ENCODE peak calls at places on chromosomes 6 and 20, in eight cellular contexts. One of them, this sample, is unnamed.

GRCh38 chr6:142728910-142729481 is 216.0 kb downstream of the HIVEP2 start:
- DNase-seq in CD8-positive, alpha-beta memory T cell: no peak
- DNase-seq in AG10803: peak; percentile 71
- DNase-seq in ACHN: no peak
- DNase-seq in NCI-H82: no peak
- DNase-seq in HT1080: no peak
- DNase-seq in brain pericyte: peak; percentile 12
- DNase-seq in SJSA1: no peak
- DNase-seq in this sample: no peak

GRCh38 chr6:88964509-88964908 is 1.1 kb upstream of the RNGTT start:
- DNase-seq in CD8-positive, alpha-beta memory T cell: no peak
- DNase-seq in AG10803: no peak
- DNase-seq in ACHN: no peak
- DNase-seq in NCI-H82: no peak
- DNase-seq in HT1080: no peak
- DNase-seq in brain pericyte: no peak
- DNase-seq in SJSA1: no peak
- DNase-seq in this sample: no peak

GRCh38 chr20:19850190-19850533 is 92.1 kb downstream of the RIN2 start:
- DNase-seq in CD8-positive, alpha-beta memory T cell: no peak
- DNase-seq in AG10803: peak; percentile 11
- DNase-seq in ACHN: no peak
- DNase-seq in NCI-H82: peak; percentile 45
- DNase-seq in HT1080: no peak
- DNase-seq in brain pericyte: no peak
- DNase-seq in SJSA1: no peak
- DNase-seq in this sample: no peak

GRCh38 chr6:75906871-75907270 is 157.8 kb downstream of the MYO6 start:
- DNase-seq in CD8-positive, alpha-beta memory T cell: no peak
- DNase-seq in AG10803: no peak
- DNase-seq in ACHN: no peak
- DNase-seq in NCI-H82: no peak
- DNase-seq in HT1080: no peak
- DNase-seq in brain pericyte: no peak
- DNase-seq in SJSA1: no peak
- DNase-seq in this sample: no peak

GRCh38 chr20:35515949-35516645 is 13.4 kb downstream of the C20orf173 start:
- DNase-seq in CD8-positive, alpha-beta memory T cell: no peak
- DNase-seq in AG10803: peak; percentile 72
- DNase-seq in ACHN: peak; percentile 80
- DNase-seq in NCI-H82: no peak
- DNase-seq in HT1080: peak; percentile 87
- DNase-seq in brain pericyte: no peak
- DNase-seq in SJSA1: peak; percentile 52
- DNase-seq in this sample: no peak

GRCh38 chr6:135331002-135331401 is 149.9 kb downstream of the MYB start:
- DNase-seq in CD8-positive, alpha-beta memory T cell: no peak
- DNase-seq in AG10803: peak; percentile 38
- DNase-seq in ACHN: no peak
- DNase-seq in NCI-H82: no peak
- DNase-seq in HT1080: no peak
- DNase-seq in brain pericyte: no peak
- DNase-seq in SJSA1: no peak
- DNase-seq in this sample: no peak

GRCh38 chr6:170043881-170044790 is 246.7 kb downstream of the DLL1 start:
- DNase-seq in CD8-positive, alpha-beta memory T cell: no peak
- DNase-seq in AG10803: no peak
- DNase-seq in ACHN: no peak
- DNase-seq in NCI-H82: no peak
- DNase-seq in HT1080: no peak
- DNase-seq in brain pericyte: no peak
- DNase-seq in SJSA1: no peak
- DNase-seq in this sample: no peak

GRCh38 chr6:109454483-109455160 is 950 bp downstream of the MICAL1 start:
- DNase-seq in CD8-positive, alpha-beta memory T cell: peak; percentile 64
- DNase-seq in AG10803: no peak
- DNase-seq in ACHN: no peak
- DNase-seq in NCI-H82: peak; percentile 57
- DNase-seq in HT1080: no peak
- DNase-seq in brain pericyte: no peak
- DNase-seq in SJSA1: no peak
- DNase-seq in this sample: peak; percentile 96

GRCh38 chr6:70651326-70651905 is 16.3 kb upstream of the SMAP1 start:
- DNase-seq in CD8-positive, alpha-beta memory T cell: peak; percentile 16
- DNase-seq in AG10803: no peak
- DNase-seq in ACHN: no peak
- DNase-seq in NCI-H82: no peak
- DNase-seq in HT1080: peak; percentile 17
- DNase-seq in brain pericyte: no peak
- DNase-seq in SJSA1: no peak
- DNase-seq in this sample: no peak

GRCh38 chr6:44074383-44075136 is 52.7 kb downstream of the MRPL14 start:
- DNase-seq in CD8-positive, alpha-beta memory T cell: peak; percentile 48
- DNase-seq in AG10803: peak; percentile 81
- DNase-seq in ACHN: peak; percentile 66
- DNase-seq in NCI-H82: no peak
- DNase-seq in HT1080: peak; percentile 76
- DNase-seq in brain pericyte: no peak
- DNase-seq in SJSA1: peak; percentile 69
- DNase-seq in this sample: peak; percentile 60

GRCh38 chr20:47638851-47639250 is 137.2 kb downstream of the NCOA3 start:
- DNase-seq in CD8-positive, alpha-beta memory T cell: no peak
- DNase-seq in AG10803: no peak
- DNase-seq in ACHN: no peak
- DNase-seq in NCI-H82: no peak
- DNase-seq in HT1080: no peak
- DNase-seq in brain pericyte: no peak
- DNase-seq in SJSA1: no peak
- DNase-seq in this sample: no peak

GRCh38 chr20:15756401-15756800 is 816.8 kb downstream of the KIF16B start:
- DNase-seq in CD8-positive, alpha-beta memory T cell: no peak
- DNase-seq in AG10803: no peak
- DNase-seq in ACHN: no peak
- DNase-seq in NCI-H82: no peak
- DNase-seq in HT1080: no peak
- DNase-seq in brain pericyte: no peak
- DNase-seq in SJSA1: no peak
- DNase-seq in this sample: no peak

GRCh38 chr6:41036188-41036587 is 2.8 kb downstream of the UNC5CL start:
- DNase-seq in CD8-positive, alpha-beta memory T cell: no peak
- DNase-seq in AG10803: no peak
- DNase-seq in ACHN: no peak
- DNase-seq in NCI-H82: no peak
- DNase-seq in HT1080: peak; percentile 27
- DNase-seq in brain pericyte: no peak
- DNase-seq in SJSA1: no peak
- DNase-seq in this sample: no peak

GRCh38 chr20:64084209-64085152 is at the start of gene LKAAEAR1:
- DNase-seq in CD8-positive, alpha-beta memory T cell: no peak
- DNase-seq in AG10803: no peak
- DNase-seq in ACHN: no peak
- DNase-seq in NCI-H82: peak; percentile 50
- DNase-seq in HT1080: no peak
- DNase-seq in brain pericyte: no peak
- DNase-seq in SJSA1: no peak
- DNase-seq in this sample: no peak

GRCh38 chr20:57501461-57502330 is 23.2 kb downstream of the CTCFL start:
- DNase-seq in CD8-positive, alpha-beta memory T cell: no peak
- DNase-seq in AG10803: peak; percentile 46
- DNase-seq in ACHN: no peak
- DNase-seq in NCI-H82: peak; percentile 75
- DNase-seq in HT1080: peak; percentile 36
- DNase-seq in brain pericyte: no peak
- DNase-seq in SJSA1: peak; percentile 72
- DNase-seq in this sample: no peak

GRCh38 chr6:27791182-27791939 is 120.8 kb downstream of the OR2B2 start:
- DNase-seq in CD8-positive, alpha-beta memory T cell: no peak
- DNase-seq in AG10803: peak; percentile 77
- DNase-seq in ACHN: peak; percentile 79
- DNase-seq in NCI-H82: peak; percentile 89
- DNase-seq in HT1080: peak; percentile 86
- DNase-seq in brain pericyte: no peak
- DNase-seq in SJSA1: peak; percentile 71
- DNase-seq in this sample: no peak

GRCh38 chr6:22873531-22874136 is 304.3 kb downstream of the HDGFL1 start:
- DNase-seq in CD8-positive, alpha-beta memory T cell: no peak
- DNase-seq in AG10803: peak; percentile 75
- DNase-seq in ACHN: no peak
- DNase-seq in NCI-H82: no peak
- DNase-seq in HT1080: no peak
- DNase-seq in brain pericyte: no peak
- DNase-seq in SJSA1: no peak
- DNase-seq in this sample: no peak

GRCh38 chr6:39029156-39030011 is 19.2 kb upstream of the GLP1R start:
- DNase-seq in CD8-positive, alpha-beta memory T cell: peak; percentile 10
- DNase-seq in AG10803: no peak
- DNase-seq in ACHN: peak; percentile 19
- DNase-seq in NCI-H82: peak; percentile 74
- DNase-seq in HT1080: peak; percentile 30
- DNase-seq in brain pericyte: no peak
- DNase-seq in SJSA1: no peak
- DNase-seq in this sample: no peak

GRCh38 chr6:68710496-68710895 is 75.4 kb downstream of the ADGRB3 start:
- DNase-seq in CD8-positive, alpha-beta memory T cell: no peak
- DNase-seq in AG10803: no peak
- DNase-seq in ACHN: no peak
- DNase-seq in NCI-H82: no peak
- DNase-seq in HT1080: no peak
- DNase-seq in brain pericyte: no peak
- DNase-seq in SJSA1: no peak
- DNase-seq in this sample: no peak

GRCh38 chr6:129440691-129441090 is 269.3 kb downstream of the ARHGAP18 start:
- DNase-seq in CD8-positive, alpha-beta memory T cell: no peak
- DNase-seq in AG10803: peak; percentile 8
- DNase-seq in ACHN: no peak
- DNase-seq in NCI-H82: peak; percentile 84
- DNase-seq in HT1080: peak; percentile 13
- DNase-seq in brain pericyte: no peak
- DNase-seq in SJSA1: no peak
- DNase-seq in this sample: no peak

GRCh38 chr20:52975024-52975732 is 3.0 kb downstream of the TSHZ2 start:
- DNase-seq in CD8-positive, alpha-beta memory T cell: no peak
- DNase-seq in AG10803: no peak
- DNase-seq in ACHN: no peak
- DNase-seq in NCI-H82: no peak
- DNase-seq in HT1080: no peak
- DNase-seq in brain pericyte: no peak
- DNase-seq in SJSA1: no peak
- DNase-seq in this sample: no peak

GRCh38 chr6:1575213-1576041 is 34.3 kb upstream of the FOXC1 start:
- DNase-seq in CD8-positive, alpha-beta memory T cell: no peak
- DNase-seq in AG10803: peak; percentile 8
- DNase-seq in ACHN: no peak
- DNase-seq in NCI-H82: peak; percentile 62
- DNase-seq in HT1080: no peak
- DNase-seq in brain pericyte: no peak
- DNase-seq in SJSA1: no peak
- DNase-seq in this sample: no peak

GRCh38 chr6:12336121-12336971 is 46.2 kb downstream of the EDN1 start:
- DNase-seq in CD8-positive, alpha-beta memory T cell: no peak
- DNase-seq in AG10803: no peak
- DNase-seq in ACHN: no peak
- DNase-seq in NCI-H82: no peak
- DNase-seq in HT1080: no peak
- DNase-seq in brain pericyte: no peak
- DNase-seq in SJSA1: peak; percentile 91
- DNase-seq in this sample: no peak

GRCh38 chr6:34888874-34889555 is at the start of gene ANKS1A:
- DNase-seq in CD8-positive, alpha-beta memory T cell: peak; percentile 91
- DNase-seq in AG10803: peak; percentile 23
- DNase-seq in ACHN: peak; percentile 50
- DNase-seq in NCI-H82: peak; percentile 83
- DNase-seq in HT1080: peak; percentile 41
- DNase-seq in brain pericyte: no peak
- DNase-seq in SJSA1: peak; percentile 69
- DNase-seq in this sample: peak; percentile 89

GRCh38 chr6:155452576-155452975 is 3.1 kb downstream of the NOX3 start:
- DNase-seq in CD8-positive, alpha-beta memory T cell: no peak
- DNase-seq in AG10803: no peak
- DNase-seq in ACHN: no peak
- DNase-seq in NCI-H82: no peak
- DNase-seq in HT1080: no peak
- DNase-seq in brain pericyte: no peak
- DNase-seq in SJSA1: no peak
- DNase-seq in this sample: no peak

GRCh38 chr20:63156221-63156671 is 59.7 kb downstream of the YTHDF1 start:
- DNase-seq in CD8-positive, alpha-beta memory T cell: no peak
- DNase-seq in AG10803: no peak
- DNase-seq in ACHN: no peak
- DNase-seq in NCI-H82: no peak
- DNase-seq in HT1080: no peak
- DNase-seq in brain pericyte: no peak
- DNase-seq in SJSA1: no peak
- DNase-seq in this sample: no peak

GRCh38 chr6:67345946-67346345 is 1289.1 kb upstream of the ADGRB3 start:
- DNase-seq in CD8-positive, alpha-beta memory T cell: no peak
- DNase-seq in AG10803: peak; percentile 0
- DNase-seq in ACHN: no peak
- DNase-seq in NCI-H82: no peak
- DNase-seq in HT1080: peak; percentile 18
- DNase-seq in brain pericyte: no peak
- DNase-seq in SJSA1: no peak
- DNase-seq in this sample: no peak

GRCh38 chr20:34977365-34978091 is 21.9 kb downstream of the MYH7B start:
- DNase-seq in CD8-positive, alpha-beta memory T cell: no peak
- DNase-seq in AG10803: no peak
- DNase-seq in ACHN: no peak
- DNase-seq in NCI-H82: peak; percentile 21
- DNase-seq in HT1080: no peak
- DNase-seq in brain pericyte: no peak
- DNase-seq in SJSA1: peak; percentile 46
- DNase-seq in this sample: no peak

GRCh38 chr6:6851059-6851658 is 256.6 kb upstream of the RREB1 start:
- DNase-seq in CD8-positive, alpha-beta memory T cell: no peak
- DNase-seq in AG10803: peak; percentile 46
- DNase-seq in ACHN: peak; percentile 82
- DNase-seq in NCI-H82: peak; percentile 20
- DNase-seq in HT1080: peak; percentile 96
- DNase-seq in brain pericyte: no peak
- DNase-seq in SJSA1: peak; percentile 53
- DNase-seq in this sample: no peak

GRCh38 chr20:64212750-64213149 is 42.8 kb upstream of the PCMTD2 start:
- DNase-seq in CD8-positive, alpha-beta memory T cell: no peak
- DNase-seq in AG10803: peak; percentile 46
- DNase-seq in ACHN: no peak
- DNase-seq in NCI-H82: no peak
- DNase-seq in HT1080: no peak
- DNase-seq in brain pericyte: no peak
- DNase-seq in SJSA1: no peak
- DNase-seq in this sample: no peak

GRCh38 chr6:16619017-16619416 is 142.2 kb downstream of the ATXN1 start:
- DNase-seq in CD8-positive, alpha-beta memory T cell: no peak
- DNase-seq in AG10803: no peak
- DNase-seq in ACHN: no peak
- DNase-seq in NCI-H82: no peak
- DNase-seq in HT1080: no peak
- DNase-seq in brain pericyte: no peak
- DNase-seq in SJSA1: no peak
- DNase-seq in this sample: no peak

GRCh38 chr20:43925215-43925614 is 10.6 kb downstream of the TOX2 start:
- DNase-seq in CD8-positive, alpha-beta memory T cell: no peak
- DNase-seq in AG10803: no peak
- DNase-seq in ACHN: no peak
- DNase-seq in NCI-H82: no peak
- DNase-seq in HT1080: no peak
- DNase-seq in brain pericyte: no peak
- DNase-seq in SJSA1: peak; percentile 92
- DNase-seq in this sample: no peak

GRCh38 chr6:28789553-28790083 is 134.2 kb downstream of the TRIM27 start:
- DNase-seq in CD8-positive, alpha-beta memory T cell: no peak
- DNase-seq in AG10803: peak; percentile 60
- DNase-seq in ACHN: peak; percentile 77
- DNase-seq in NCI-H82: peak; percentile 86
- DNase-seq in HT1080: peak; percentile 82
- DNase-seq in brain pericyte: no peak
- DNase-seq in SJSA1: peak; percentile 52
- DNase-seq in this sample: no peak

This sample was measured in naive B cell.